ENCODE peak calls at places on chromosomes 3 and 15, in ten cellular contexts. One of them, this sample, is unnamed.

GRCh38 chr15:40055576-40056293 is 16.8 kb upstream of the SRP14 start:
- DNase-seq in suprapubic skin: no peak
- DNase-seq in ovary: no peak
- DNase-seq in tibial nerve: no peak
- DNase-seq in K562: no peak
- DNase-seq in transverse colon: no peak
- DNase-seq in HepG2: no peak
- DNase-seq in sigmoid colon: peak; percentile 87
- DNase-seq in stomach: peak; percentile 93
- DNase-seq in SK-N-SH: peak; percentile 58
- DNase-seq in this sample: no peak

GRCh38 chr3:69770976-69771634 is 31.8 kb downstream of the MITF start:
- DNase-seq in suprapubic skin: no peak
- DNase-seq in ovary: no peak
- DNase-seq in tibial nerve: no peak
- DNase-seq in K562: no peak
- DNase-seq in transverse colon: no peak
- DNase-seq in HepG2: no peak
- DNase-seq in sigmoid colon: no peak
- DNase-seq in stomach: no peak
- DNase-seq in SK-N-SH: no peak
- DNase-seq in this sample: no peak

GRCh38 chr15:28106294-28107110 is 7.4 kb upstream of the OCA2 start:
- DNase-seq in suprapubic skin: peak; percentile 62
- DNase-seq in ovary: peak; percentile 30
- DNase-seq in tibial nerve: no peak
- DNase-seq in K562: no peak
- DNase-seq in transverse colon: no peak
- DNase-seq in HepG2: no peak
- DNase-seq in sigmoid colon: peak; percentile 62
- DNase-seq in stomach: no peak
- DNase-seq in SK-N-SH: peak; percentile 73
- DNase-seq in this sample: peak; percentile 87

GRCh38 chr3:125042725-125043406 is 12.9 kb downstream of the HEG1 start:
- DNase-seq in suprapubic skin: peak; percentile 73
- DNase-seq in ovary: peak; percentile 57
- DNase-seq in tibial nerve: peak; percentile 44
- DNase-seq in K562: no peak
- DNase-seq in transverse colon: no peak
- DNase-seq in HepG2: no peak
- DNase-seq in sigmoid colon: peak; percentile 78
- DNase-seq in stomach: no peak
- DNase-seq in SK-N-SH: no peak
- DNase-seq in this sample: no peak

GRCh38 chr15:41043276-41043675 is 72.8 kb downstream of the INO80 start:
- DNase-seq in suprapubic skin: no peak
- DNase-seq in ovary: no peak
- DNase-seq in tibial nerve: no peak
- DNase-seq in K562: no peak
- DNase-seq in transverse colon: no peak
- DNase-seq in HepG2: peak; percentile 13
- DNase-seq in sigmoid colon: no peak
- DNase-seq in stomach: no peak
- DNase-seq in SK-N-SH: no peak
- DNase-seq in this sample: no peak

GRCh38 chr3:88235102-88235501 is 85.3 kb downstream of the C3orf38 start:
- DNase-seq in suprapubic skin: no peak
- DNase-seq in ovary: no peak
- DNase-seq in tibial nerve: no peak
- DNase-seq in K562: no peak
- DNase-seq in transverse colon: no peak
- DNase-seq in HepG2: no peak
- DNase-seq in sigmoid colon: no peak
- DNase-seq in stomach: no peak
- DNase-seq in SK-N-SH: no peak
- DNase-seq in this sample: no peak

GRCh38 chr3:113516115-113516505 is 1.2 kb upstream of the SPICE1 start:
- DNase-seq in suprapubic skin: no peak
- DNase-seq in ovary: no peak
- DNase-seq in tibial nerve: no peak
- DNase-seq in K562: no peak
- DNase-seq in transverse colon: peak; percentile 42
- DNase-seq in HepG2: peak; percentile 44
- DNase-seq in sigmoid colon: no peak
- DNase-seq in stomach: no peak
- DNase-seq in SK-N-SH: peak; percentile 37
- DNase-seq in this sample: peak; percentile 47

GRCh38 chr3:150237490-150237889 is 170.6 kb upstream of the TSC22D2 start:
- DNase-seq in suprapubic skin: no peak
- DNase-seq in ovary: no peak
- DNase-seq in tibial nerve: no peak
- DNase-seq in K562: no peak
- DNase-seq in transverse colon: no peak
- DNase-seq in HepG2: no peak
- DNase-seq in sigmoid colon: peak; percentile 72
- DNase-seq in stomach: no peak
- DNase-seq in SK-N-SH: no peak
- DNase-seq in this sample: no peak

GRCh38 chr3:197280156-197280555 is 18.3 kb downstream of the DLG1 start:
- DNase-seq in suprapubic skin: no peak
- DNase-seq in ovary: no peak
- DNase-seq in tibial nerve: no peak
- DNase-seq in K562: no peak
- DNase-seq in transverse colon: no peak
- DNase-seq in HepG2: no peak
- DNase-seq in sigmoid colon: no peak
- DNase-seq in stomach: no peak
- DNase-seq in SK-N-SH: no peak
- DNase-seq in this sample: no peak

GRCh38 chr3:157239082-157239704 is 79.2 kb upstream of the CCNL1 start:
- DNase-seq in suprapubic skin: no peak
- DNase-seq in ovary: peak; percentile 20
- DNase-seq in tibial nerve: peak; percentile 52
- DNase-seq in K562: peak; percentile 53
- DNase-seq in transverse colon: peak; percentile 76
- DNase-seq in HepG2: peak; percentile 38
- DNase-seq in sigmoid colon: peak; percentile 77
- DNase-seq in stomach: peak; percentile 69
- DNase-seq in SK-N-SH: peak; percentile 52
- DNase-seq in this sample: peak; percentile 86

GRCh38 chr3:64022451-64023186 is 675 bp downstream of the PSMD6 start:
- DNase-seq in suprapubic skin: no peak
- DNase-seq in ovary: no peak
- DNase-seq in tibial nerve: no peak
- DNase-seq in K562: peak; percentile 8
- DNase-seq in transverse colon: no peak
- DNase-seq in HepG2: no peak
- DNase-seq in sigmoid colon: no peak
- DNase-seq in stomach: no peak
- DNase-seq in SK-N-SH: peak; percentile 21
- DNase-seq in this sample: no peak

GRCh38 chr15:32716960-32717289 is 879 bp upstream of the GREM1 start:
- DNase-seq in suprapubic skin: no peak
- DNase-seq in ovary: no peak
- DNase-seq in tibial nerve: no peak
- DNase-seq in K562: no peak
- DNase-seq in transverse colon: no peak
- DNase-seq in HepG2: no peak
- DNase-seq in sigmoid colon: no peak
- DNase-seq in stomach: no peak
- DNase-seq in SK-N-SH: no peak
- DNase-seq in this sample: no peak

GRCh38 chr15:32717290-32718081 is at the start of gene GREM1:
- DNase-seq in suprapubic skin: peak; percentile 73
- DNase-seq in ovary: no peak
- DNase-seq in tibial nerve: no peak
- DNase-seq in K562: no peak
- DNase-seq in transverse colon: peak; percentile 17
- DNase-seq in HepG2: no peak
- DNase-seq in sigmoid colon: peak; percentile 71
- DNase-seq in stomach: no peak
- DNase-seq in SK-N-SH: peak; percentile 67
- DNase-seq in this sample: peak; percentile 80

GRCh38 chr15:32718082-32718821 is 448 bp downstream of the GREM1 start:
- DNase-seq in suprapubic skin: no peak
- DNase-seq in ovary: no peak
- DNase-seq in tibial nerve: no peak
- DNase-seq in K562: no peak
- DNase-seq in transverse colon: peak; percentile 17
- DNase-seq in HepG2: no peak
- DNase-seq in sigmoid colon: no peak
- DNase-seq in stomach: no peak
- DNase-seq in SK-N-SH: peak; percentile 72
- DNase-seq in this sample: no peak

GRCh38 chr15:32715276-32715675 is 2.5 kb upstream of the GREM1 start:
- DNase-seq in suprapubic skin: no peak
- DNase-seq in ovary: no peak
- DNase-seq in tibial nerve: no peak
- DNase-seq in K562: no peak
- DNase-seq in transverse colon: no peak
- DNase-seq in HepG2: no peak
- DNase-seq in sigmoid colon: no peak
- DNase-seq in stomach: no peak
- DNase-seq in SK-N-SH: no peak
- DNase-seq in this sample: no peak

GRCh38 chr15:32716216-32716959 is 1.4 kb upstream of the GREM1 start:
- DNase-seq in suprapubic skin: no peak
- DNase-seq in ovary: no peak
- DNase-seq in tibial nerve: no peak
- DNase-seq in K562: no peak
- DNase-seq in transverse colon: no peak
- DNase-seq in HepG2: no peak
- DNase-seq in sigmoid colon: no peak
- DNase-seq in stomach: no peak
- DNase-seq in SK-N-SH: no peak
- DNase-seq in this sample: no peak
- H3K27me3 ChIP-seq in suprapubic skin: peaks cover 73% of the 10 kb centered on the region
- H3K27me3 ChIP-seq in ovary: no peaks in the 10 kb centered on the region
- H3K27me3 ChIP-seq in tibial nerve: no peaks in the 10 kb centered on the region
- H3K27me3 ChIP-seq in K562: peaks cover 17% of the 10 kb centered on the region
- H3K27me3 ChIP-seq in transverse colon: peaks cover 78% of the 10 kb centered on the region
- H3K27me3 ChIP-seq in HepG2: peaks cover 57% of the 10 kb centered on the region
- H3K27me3 ChIP-seq in sigmoid colon: peaks cover 45% of the 10 kb centered on the region
- H3K27me3 ChIP-seq in stomach: peaks cover 50% of the 10 kb centered on the region
- H3K27me3 ChIP-seq in SK-N-SH: no peaks in the 10 kb centered on the region
- H3K27me3 ChIP-seq in this sample: peaks cover 26% of the 10 kb centered on the region

GRCh38 chr3:152307829-152308474 is 39.2 kb downstream of the MBNL1 start:
- DNase-seq in suprapubic skin: no peak
- DNase-seq in ovary: no peak
- DNase-seq in tibial nerve: no peak
- DNase-seq in K562: no peak
- DNase-seq in transverse colon: no peak
- DNase-seq in HepG2: peak; percentile 58
- DNase-seq in sigmoid colon: no peak
- DNase-seq in stomach: no peak
- DNase-seq in SK-N-SH: no peak
- DNase-seq in this sample: no peak
- TF ChIP-seq EP300 in suprapubic skin: no peak
- TF ChIP-seq EP300 in ovary: no peak
- TF ChIP-seq EP300 in tibial nerve: peak; percentile 32
- TF ChIP-seq EP300 in K562: no peak
- TF ChIP-seq EP300 in transverse colon: no peak
- TF ChIP-seq EP300 in HepG2: no peak
- TF ChIP-seq EP300 in sigmoid colon: peak; percentile 43
- TF ChIP-seq EP300 in stomach: no peak
- TF ChIP-seq EP300 in SK-N-SH: no peak
- TF ChIP-seq EP300 in this sample: no peak

GRCh38 chr15:74770211-74770892 is 11.5 kb upstream of the CSK start:
- DNase-seq in suprapubic skin: no peak
- DNase-seq in ovary: no peak
- DNase-seq in tibial nerve: no peak
- DNase-seq in K562: no peak
- DNase-seq in transverse colon: no peak
- DNase-seq in HepG2: no peak
- DNase-seq in sigmoid colon: no peak
- DNase-seq in stomach: no peak
- DNase-seq in SK-N-SH: no peak
- DNase-seq in this sample: no peak

GRCh38 chr15:74768771-74769342 is 13.0 kb upstream of the CSK start:
- DNase-seq in suprapubic skin: no peak
- DNase-seq in ovary: peak; percentile 62
- DNase-seq in tibial nerve: peak; percentile 53
- DNase-seq in K562: peak; percentile 75
- DNase-seq in transverse colon: peak; percentile 66
- DNase-seq in HepG2: peak; percentile 55
- DNase-seq in sigmoid colon: no peak
- DNase-seq in stomach: peak; percentile 75
- DNase-seq in SK-N-SH: peak; percentile 84
- DNase-seq in this sample: peak; percentile 80

GRCh38 chr15:74768099-74768770 is 13.6 kb upstream of the CSK start:
- DNase-seq in suprapubic skin: no peak
- DNase-seq in ovary: no peak
- DNase-seq in tibial nerve: no peak
- DNase-seq in K562: no peak
- DNase-seq in transverse colon: no peak
- DNase-seq in HepG2: no peak
- DNase-seq in sigmoid colon: no peak
- DNase-seq in stomach: no peak
- DNase-seq in SK-N-SH: peak; percentile 47
- DNase-seq in this sample: no peak

GRCh38 chr15:74767167-74768098 is 14.4 kb upstream of the CSK start:
- DNase-seq in suprapubic skin: no peak
- DNase-seq in ovary: no peak
- DNase-seq in tibial nerve: no peak
- DNase-seq in K562: no peak
- DNase-seq in transverse colon: no peak
- DNase-seq in HepG2: no peak
- DNase-seq in sigmoid colon: no peak
- DNase-seq in stomach: no peak
- DNase-seq in SK-N-SH: no peak
- DNase-seq in this sample: no peak

DNA sequence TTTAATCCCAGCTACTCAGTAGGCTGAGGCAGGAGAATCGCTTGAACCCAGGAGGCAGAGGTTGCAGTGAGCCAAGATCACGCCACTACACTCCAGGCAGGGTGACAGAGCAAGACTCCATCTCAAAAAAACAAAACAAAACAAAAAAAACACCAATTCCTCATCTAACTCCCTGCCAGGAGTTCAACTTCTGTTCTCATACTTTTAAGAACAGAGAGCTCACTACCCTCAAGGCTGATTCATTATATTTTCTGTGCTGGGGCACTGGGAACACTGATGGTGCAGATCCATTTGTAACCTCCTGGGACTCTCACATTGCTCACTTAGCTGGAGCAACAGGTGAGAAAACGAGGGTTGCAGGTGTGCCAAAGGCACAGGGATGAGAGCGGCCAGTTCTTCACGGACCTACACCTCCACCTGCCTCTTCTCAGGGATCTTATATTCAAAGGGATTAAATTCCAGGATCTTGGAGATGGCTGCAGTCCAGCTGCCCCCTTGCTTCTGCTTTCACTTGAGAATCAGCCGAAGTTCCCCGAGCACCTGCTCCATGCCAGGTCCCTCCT is 12.3 kb upstream of the CSK start:
- DNase-seq in suprapubic skin: no peak
- DNase-seq in ovary: no peak
- DNase-seq in tibial nerve: no peak
- DNase-seq in K562: no peak
- DNase-seq in transverse colon: no peak
- DNase-seq in HepG2: no peak
- DNase-seq in sigmoid colon: no peak
- DNase-seq in stomach: no peak
- DNase-seq in SK-N-SH: no peak
- DNase-seq in this sample: no peak
- H3K27me3 ChIP-seq in suprapubic skin: peaks cover 10% of the 10 kb centered on the region
- H3K27me3 ChIP-seq in ovary: no peaks in the 10 kb centered on the region
- H3K27me3 ChIP-seq in tibial nerve: no peaks in the 10 kb centered on the region
- H3K27me3 ChIP-seq in K562: peaks cover 23% of the 10 kb centered on the region
- H3K27me3 ChIP-seq in transverse colon: peaks cover 5% of the 10 kb centered on the region
- H3K27me3 ChIP-seq in HepG2: no peaks in the 10 kb centered on the region
- H3K27me3 ChIP-seq in sigmoid colon: no peaks in the 10 kb centered on the region
- H3K27me3 ChIP-seq in stomach: no peaks in the 10 kb centered on the region
- H3K27me3 ChIP-seq in SK-N-SH: peaks cover 8% of the 10 kb centered on the region
- H3K27me3 ChIP-seq in this sample: no peaks in the 10 kb centered on the region

GRCh38 chr3:31092748-31093607 is 198.5 kb upstream of the GADL1 start:
- DNase-seq in suprapubic skin: no peak
- DNase-seq in ovary: no peak
- DNase-seq in tibial nerve: no peak
- DNase-seq in K562: no peak
- DNase-seq in transverse colon: no peak
- DNase-seq in HepG2: no peak
- DNase-seq in sigmoid colon: no peak
- DNase-seq in stomach: no peak
- DNase-seq in SK-N-SH: no peak
- DNase-seq in this sample: no peak
- TF ChIP-seq EP300 in suprapubic skin: no peak
- TF ChIP-seq EP300 in ovary: no peak
- TF ChIP-seq EP300 in tibial nerve: no peak
- TF ChIP-seq EP300 in K562: no peak
- TF ChIP-seq EP300 in transverse colon: no peak
- TF ChIP-seq EP300 in HepG2: no peak
- TF ChIP-seq EP300 in sigmoid colon: no peak
- TF ChIP-seq EP300 in stomach: no peak
- TF ChIP-seq EP300 in SK-N-SH: no peak
- TF ChIP-seq EP300 in this sample: no peak

This sample was measured in upper lobe of left lung.